ENCODE peak calls at places on chromosome 5, in ten cellular contexts. E is mucosa of descending colon, K is AG09309, S is H1, Y is lower lobe of right lung, N is IMR-90, A is hepatocyte, Z is colonic mucosa, P is bronchial epithelial cell, R is ascending aorta. V is an unnamed sample.

GRCh38 chr5:174384509-174384947 is 339.0 kb downstream of the NSG2 start:
- DNase-seq in E (no peak), K (peak), S (no peak), Y (no peak), N (peak), A (peak), Z (no peak), P (no peak), R (no peak), V (no peak)

GRCh38 chr5:39167141-39167972 is 52.0 kb downstream of the FYB1 start:
- DNase-seq in E (no peak), K (no peak), S (no peak), Y (no peak), N (peak), A (no peak), Z (no peak), P (peak), R (no peak), V (no peak)

GRCh38 chr5:175460126-175460525 is 16.1 kb upstream of the DRD1 start:
- DNase-seq in E (no peak), K (no peak), S (no peak), Y (no peak), N (peak), A (peak), Z (no peak), P (peak), R (no peak), V (no peak)

GRCh38 chr5:177350776-177351391 is 584 bp downstream of the LMAN2 start:
- DNase-seq in E (no peak), K (no peak), S (no peak), Y (peak), N (no peak), A (no peak), Z (no peak), P (no peak), R (no peak), V (no peak)

GRCh38 chr5:16542275-16542674 is 74.5 kb downstream of the RETREG1 start:
- DNase-seq in E (no peak), K (no peak), S (no peak), Y (no peak), N (no peak), A (peak), Z (peak), P (peak), R (no peak), V (no peak)

GRCh38 chr5:51960617-51961115 is 577.4 kb downstream of the ISL1 start:
- DNase-seq in E (no peak), K (no peak), S (no peak), Y (no peak), N (no peak), A (peak), Z (no peak), P (peak), R (no peak), V (no peak)

GRCh38 chr5:80364892-80365291 is 43.0 kb upstream of the ZFYVE16 start:
- DNase-seq in E (no peak), K (no peak), S (no peak), Y (no peak), N (no peak), A (no peak), Z (no peak), P (no peak), R (no peak), V (no peak)

GRCh38 chr5:6715758-6716633 is 2.8 kb downstream of the TENT4A start:
- DNase-seq in E (no peak), K (no peak), S (no peak), Y (no peak), N (no peak), A (no peak), Z (peak), P (peak), R (no peak), V (no peak)

GRCh38 chr5:111227226-111227782 is 3.1 kb downstream of the CAMK4 start:
- DNase-seq in E (no peak), K (no peak), S (no peak), Y (no peak), N (no peak), A (no peak), Z (no peak), P (no peak), R (no peak), V (no peak)

GRCh38 chr5:113189291-113189690 is 212.7 kb downstream of the DCP2 start:
- DNase-seq in E (no peak), K (no peak), S (no peak), Y (no peak), N (no peak), A (no peak), Z (no peak), P (no peak), R (no peak), V (no peak)

DNA sequence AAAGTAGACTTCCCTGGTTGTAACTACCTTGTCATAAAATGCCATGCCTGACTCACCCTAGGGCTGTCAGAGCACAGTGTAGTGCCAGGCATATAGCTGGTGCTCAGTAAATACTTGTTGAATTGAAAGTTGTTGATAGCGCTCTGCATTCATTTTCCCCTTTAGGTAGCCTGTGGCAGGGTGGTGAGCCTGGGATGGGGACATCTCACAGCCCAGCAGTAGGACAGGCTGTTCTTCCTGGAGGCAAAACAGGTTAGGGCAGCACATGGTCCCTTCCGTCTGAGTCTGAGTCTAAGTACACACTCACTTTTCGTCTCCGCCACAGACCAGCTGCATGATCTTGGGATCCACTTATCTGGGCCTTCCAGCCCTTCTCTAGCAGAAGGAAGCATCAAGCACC is 401.9 kb downstream of the ZSWIM6 start:
- DNase-seq in E (no peak), K (no peak), S (no peak), Y (no peak), N (no peak), A (no peak), Z (no peak), P (peak), R (no peak), V (no peak)
- H3K4me3 ChIP-seq in E (no peak), K (no peak), S (no peak), Y (no peak), N (no peak), A (no peak), Z (no peak), P (no peak), R (no peak), V (no peak)

GRCh38 chr5:153905214-153905613 is 133.5 kb downstream of the FAM114A2 start:
- DNase-seq in E (no peak), K (no peak), S (no peak), Y (no peak), N (no peak), A (no peak), Z (no peak), P (no peak), R (no peak), V (no peak)
- TF ChIP-seq CTCF in E (no peak), K (peak), S (no peak), Y (no peak), N (peak), A (peak), Z (no peak), P (no peak), R (no peak), V (peak)

GRCh38 chr5:135466178-135467050 is 14.3 kb upstream of the TIFAB start:
- DNase-seq in E (peak), K (peak), S (peak), Y (peak), N (peak), A (peak), Z (peak), P (peak), R (no peak), V (peak)
- H3K4me3 ChIP-seq in E (no peak), K (no peak), S (peak), Y (peak), N (peak), A (no peak), Z (no peak), P (no peak), R (peak), V (no peak)

GRCh38 chr5:76385540-76385939 is 17.5 kb upstream of the IQGAP2 start:
- DNase-seq in E (no peak), K (no peak), S (no peak), Y (peak), N (no peak), A (no peak), Z (no peak), P (no peak), R (no peak), V (no peak)

GRCh38 chr5:76388791-76389512 is 14.1 kb upstream of the IQGAP2 start:
- DNase-seq in E (no peak), K (no peak), S (no peak), Y (no peak), N (no peak), A (no peak), Z (no peak), P (no peak), R (no peak), V (no peak)

GRCh38 chr5:76386360-76386759 is 16.7 kb upstream of the IQGAP2 start:
- DNase-seq in E (peak), K (no peak), S (no peak), Y (peak), N (no peak), A (no peak), Z (peak), P (no peak), R (no peak), V (no peak)

GRCh38 chr5:76389513-76390154 is 13.5 kb upstream of the IQGAP2 start:
- DNase-seq in E (no peak), K (no peak), S (no peak), Y (no peak), N (no peak), A (no peak), Z (no peak), P (no peak), R (no peak), V (peak)

GRCh38 chr5:76388236-76388635 is 14.8 kb upstream of the IQGAP2 start:
- DNase-seq in E (no peak), K (no peak), S (no peak), Y (no peak), N (no peak), A (no peak), Z (no peak), P (peak), R (no peak), V (no peak)
- TF ChIP-seq CTCF in E (no peak), K (no peak), S (no peak), Y (no peak), N (no peak), A (no peak), Z (no peak), P (no peak), R (no peak), V (no peak)

GRCh38 chr5:132458651-132459030 is 31.9 kb downstream of the IRF1 start:
- DNase-seq in E (no peak), K (no peak), S (no peak), Y (no peak), N (peak), A (no peak), Z (no peak), P (peak), R (no peak), V (peak)

GRCh38 chr5:132459031-132459982 is 31.3 kb downstream of the IRF1 start:
- DNase-seq in E (peak), K (peak), S (no peak), Y (peak), N (peak), A (no peak), Z (no peak), P (no peak), R (no peak), V (peak)

GRCh38 chr5:132456553-132457361 is 33.8 kb downstream of the IRF1 start:
- DNase-seq in E (peak), K (no peak), S (no peak), Y (peak), N (no peak), A (no peak), Z (no peak), P (no peak), R (peak), V (no peak)

GRCh38 chr5:132458226-132458560 is 32.4 kb downstream of the IRF1 start:
- DNase-seq in E (no peak), K (no peak), S (no peak), Y (no peak), N (peak), A (no peak), Z (no peak), P (peak), R (no peak), V (peak)

GRCh38 chr5:132457371-132458225 is 33.0 kb downstream of the IRF1 start:
- DNase-seq in E (peak), K (peak), S (no peak), Y (peak), N (peak), A (no peak), Z (no peak), P (no peak), R (no peak), V (peak)
- H3K4me3 ChIP-seq in E (no peak), K (no peak), S (no peak), Y (no peak), N (no peak), A (no peak), Z (no peak), P (no peak), R (no peak), V (no peak)

GRCh38 chr5:19388391-19388790 is 599.6 kb downstream of the CDH18 start:
- DNase-seq in E (no peak), K (no peak), S (no peak), Y (no peak), N (no peak), A (no peak), Z (no peak), P (no peak), R (no peak), V (no peak)
- TF ChIP-seq CTCF in E (no peak), K (no peak), S (no peak), Y (no peak), N (no peak), A (no peak), Z (no peak), P (no peak), R (no peak), V (no peak)

GRCh38 chr5:159877087-159877486 is 39.2 kb upstream of the ADRA1B start:
- DNase-seq in E (no peak), K (no peak), S (no peak), Y (no peak), N (no peak), A (no peak), Z (no peak), P (no peak), R (no peak), V (no peak)

GRCh38 chr5:159883522-159883950 is 32.7 kb upstream of the ADRA1B start:
- DNase-seq in E (no peak), K (peak), S (no peak), Y (no peak), N (peak), A (no peak), Z (no peak), P (peak), R (no peak), V (peak)

GRCh38 chr5:159880676-159881075 is 35.6 kb upstream of the ADRA1B start:
- DNase-seq in E (no peak), K (no peak), S (no peak), Y (no peak), N (no peak), A (no peak), Z (no peak), P (no peak), R (no peak), V (no peak)

GRCh38 chr5:159877894-159878448 is 38.3 kb upstream of the ADRA1B start:
- DNase-seq in E (peak), K (no peak), S (no peak), Y (peak), N (no peak), A (no peak), Z (peak), P (peak), R (no peak), V (no peak)

DNA sequence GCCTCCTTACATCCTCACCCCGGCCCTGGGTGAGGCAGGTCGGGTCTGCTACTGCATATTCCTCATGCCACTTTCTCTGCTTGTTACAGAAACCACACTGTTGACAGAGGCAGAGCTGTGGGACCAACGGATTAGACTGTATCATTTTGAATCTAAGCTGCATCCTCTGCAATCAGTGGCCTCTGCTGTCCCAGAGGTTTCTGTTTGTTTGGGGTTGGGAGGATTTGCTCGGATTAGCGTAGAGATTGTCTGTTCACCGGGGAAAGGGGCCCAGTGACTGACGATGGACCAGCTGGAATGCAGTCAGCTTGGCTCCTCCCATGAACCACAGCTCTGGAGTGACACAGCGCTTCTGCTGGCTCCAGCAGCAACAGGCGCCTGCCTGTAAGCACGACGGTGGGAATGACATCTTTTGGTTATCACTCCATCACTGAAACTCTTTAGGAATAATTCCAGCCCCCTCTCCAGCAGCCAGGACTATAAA is 37.3 kb upstream of the ADRA1B start:
- DNase-seq in E (peak), K (peak), S (peak), Y (peak), N (peak), A (peak), Z (peak), P (peak), R (no peak), V (peak)
- H3K4me3 ChIP-seq in E (no peak), K (no peak), S (no peak), Y (no peak), N (peak), A (no peak), Z (no peak), P (no peak), R (no peak), V (no peak)

DNA sequence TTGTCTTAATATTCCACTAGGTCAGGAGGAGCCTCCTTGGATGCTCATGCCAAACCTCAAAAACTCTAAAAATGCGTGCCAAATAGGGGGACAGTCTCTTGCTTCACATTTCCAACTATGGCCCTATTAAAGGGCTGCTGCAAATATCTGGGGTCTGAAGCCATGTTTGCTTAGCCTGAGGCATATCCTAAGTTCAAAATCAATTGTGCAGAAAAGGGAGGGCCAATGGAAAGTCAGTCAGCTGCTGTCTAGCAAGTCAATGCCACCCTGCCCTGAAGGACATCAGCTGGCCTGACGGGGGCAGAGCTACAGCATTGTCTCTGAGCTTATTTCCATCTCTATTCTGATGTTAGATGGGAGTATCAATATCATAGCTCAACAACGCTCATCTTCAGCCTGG is 93.6 kb downstream of the SH3TC2 start:
- DNase-seq in E (no peak), K (no peak), S (peak), Y (no peak), N (no peak), A (no peak), Z (no peak), P (no peak), R (no peak), V (no peak)
- TF ChIP-seq CTCF in E (no peak), K (no peak), S (no peak), Y (no peak), N (no peak), A (no peak), Z (no peak), P (peak), R (no peak), V (no peak)

GRCh38 chr5:139470821-139471300 is at the start of gene SMIM33:
- DNase-seq in E (peak), K (no peak), S (no peak), Y (no peak), N (no peak), A (no peak), Z (peak), P (no peak), R (no peak), V (no peak)
- H3K4me3 ChIP-seq in E (no peak), K (no peak), S (no peak), Y (peak), N (no peak), A (no peak), Z (peak), P (no peak), R (no peak), V (no peak)

GRCh38 chr5:179289756-179290385 is 55.4 kb downstream of the ADAMTS2 start:
- DNase-seq in E (no peak), K (no peak), S (no peak), Y (no peak), N (no peak), A (no peak), Z (no peak), P (no peak), R (no peak), V (no peak)
- TF ChIP-seq CTCF in E (no peak), K (no peak), S (no peak), Y (no peak), N (no peak), A (no peak), Z (no peak), P (no peak), R (no peak), V (no peak)

V was measured in astrocyte of the spinal cord.